ENCODE peak calls at places on chromosomes 5 and 9, in eight cellular contexts. M is H7, B is DND-41, S is heart left ventricle, V is GM23338, L is tibial nerve, Z is GM23248, J is neural progenitor cell. T is an unnamed sample.

GRCh38 chr5:177300236-177300880 is 3.2 kb downstream of the RAB24 start:
- DNase-seq in M (peak; percentile 77), B (peak; percentile 85), S (peak; percentile 74), V (peak; percentile 83), L (peak; percentile 50), Z (peak; percentile 70), J (no peak), T (peak; percentile 75)

GRCh38 chr5:136016945-136017530 is 11.8 kb upstream of the TGFBI start:
- DNase-seq in M (no peak), B (peak; percentile 15), S (peak; percentile 45), V (no peak), L (no peak), Z (peak; percentile 94), J (no peak), T (peak; percentile 79)

GRCh38 chr9:81787747-81788632 is 98.6 kb upstream of the TLE1 start:
- DNase-seq in M (no peak), B (no peak), S (peak; percentile 27), V (no peak), L (peak; percentile 7), Z (peak; percentile 94), J (no peak), T (peak; percentile 85)

GRCh38 chr5:180591249-180591887 is at the start of gene SCGB3A1:
- DNase-seq in M (peak; percentile 76), B (no peak), S (no peak), V (peak; percentile 63), L (no peak), Z (peak; percentile 19), J (peak; percentile 31), T (no peak)

GRCh38 chr5:140039561-140039960 is 3.5 kb downstream of the NRG2 start:
- DNase-seq in M (no peak), B (no peak), S (no peak), V (no peak), L (no peak), Z (peak; percentile 13), J (no peak), T (no peak)

GRCh38 chr9:116656535-116656934 is 30.6 kb upstream of the TRIM32 start:
- DNase-seq in M (no peak), B (no peak), S (peak; percentile 37), V (no peak), L (no peak), Z (peak; percentile 43), J (no peak), T (no peak)

GRCh38 chr9:132749316-132749715 is 79.1 kb downstream of the GTF3C4 start:
- DNase-seq in M (no peak), B (no peak), S (no peak), V (no peak), L (no peak), Z (no peak), J (no peak), T (no peak)

GRCh38 chr9:78191931-78192330 is 43.9 kb upstream of the CEP78 start:
- DNase-seq in M (no peak), B (no peak), S (no peak), V (no peak), L (no peak), Z (no peak), J (no peak), T (no peak)

GRCh38 chr5:96569332-96569731 is 92.8 kb upstream of the CAST start:
- DNase-seq in M (no peak), B (no peak), S (no peak), V (no peak), L (no peak), Z (no peak), J (no peak), T (no peak)

GRCh38 chr9:20945269-20945668 is 86.2 kb downstream of the HACD4 start:
- DNase-seq in M (no peak), B (no peak), S (no peak), V (no peak), L (no peak), Z (no peak), J (peak; percentile 32), T (no peak)

GRCh38 chr5:123125172-123125508 is 36.1 kb downstream of the PRDM6 start:
- DNase-seq in M (no peak), B (no peak), S (no peak), V (no peak), L (no peak), Z (peak; percentile 80), J (no peak), T (no peak)

GRCh38 chr5:147084702-147085101 is 150.1 kb upstream of the STK32A start:
- DNase-seq in M (no peak), B (no peak), S (no peak), V (no peak), L (no peak), Z (no peak), J (peak; percentile 84), T (no peak)

GRCh38 chr5:64954518-64954917 is 185.8 kb downstream of the CWC27 start:
- DNase-seq in M (no peak), B (no peak), S (no peak), V (no peak), L (no peak), Z (no peak), J (no peak), T (no peak)

GRCh38 chr5:115844321-115844817 is 2.6 kb downstream of the AP3S1 start:
- DNase-seq in M (no peak), B (no peak), S (no peak), V (no peak), L (no peak), Z (peak; percentile 62), J (no peak), T (no peak)

GRCh38 chr5:172778223-172778814 is 7.3 kb upstream of the DUSP1 start:
- DNase-seq in M (no peak), B (no peak), S (peak; percentile 23), V (no peak), L (peak; percentile 59), Z (peak; percentile 96), J (no peak), T (peak; percentile 94)

GRCh38 chr9:116686135-116686534 is 970 bp upstream of the TRIM32 start:
- DNase-seq in M (no peak), B (no peak), S (no peak), V (no peak), L (no peak), Z (peak; percentile 24), J (no peak), T (no peak)

GRCh38 chr5:926416-927171 is 33.9 kb downstream of the TRIP13 start:
- DNase-seq in M (peak; percentile 96), B (no peak), S (peak; percentile 47), V (peak; percentile 74), L (no peak), Z (peak; percentile 56), J (peak; percentile 76), T (no peak)

GRCh38 chr5:153543288-153543687 is 52.8 kb downstream of the GRIA1 start:
- DNase-seq in M (no peak), B (no peak), S (no peak), V (no peak), L (no peak), Z (no peak), J (no peak), T (no peak)

GRCh38 chr5:149750596-149750995 is 20.5 kb downstream of the PPARGC1B start:
- DNase-seq in M (no peak), B (no peak), S (peak; percentile 39), V (no peak), L (no peak), Z (no peak), J (no peak), T (no peak)

GRCh38 chr9:134707031-134707680 is 65.6 kb downstream of the COL5A1 start:
- DNase-seq in M (no peak), B (no peak), S (peak; percentile 90), V (no peak), L (peak; percentile 59), Z (peak; percentile 64), J (no peak), T (peak; percentile 85)

GRCh38 chr5:154214236-154215106 is 23.9 kb downstream of the GALNT10 start:
- DNase-seq in M (no peak), B (no peak), S (no peak), V (no peak), L (no peak), Z (peak; percentile 87), J (no peak), T (peak; percentile 32)

GRCh38 chr5:78754655-78755054 is 106.1 kb upstream of the LHFPL2 start:
- DNase-seq in M (no peak), B (no peak), S (no peak), V (no peak), L (no peak), Z (no peak), J (no peak), T (no peak)

GRCh38 chr9:98786750-98787510 is 9.4 kb downstream of the ANKS6 start:
- DNase-seq in M (peak; percentile 7), B (no peak), S (no peak), V (no peak), L (no peak), Z (no peak), J (no peak), T (no peak)

GRCh38 chr5:3590967-3591900 is 4.4 kb upstream of the IRX1 start:
- DNase-seq in M (peak; percentile 71), B (no peak), S (no peak), V (peak; percentile 52), L (no peak), Z (peak; percentile 54), J (peak; percentile 60), T (no peak)
- H3K4me3 ChIP-seq in M (no peak overlapping the region), B (no peak overlapping the region), S (peak overlapping the region; percentile 15), V (peak overlapping the region; percentile 55), L (peak overlapping the region; percentile 34), Z (peak overlapping the region; percentile 56), J (peak overlapping the region; percentile 48), T (no peak overlapping the region)

GRCh38 chr9:35103660-35104191 is 795 bp upstream of the STOML2 start:
- DNase-seq in M (peak; percentile 40), B (no peak), S (no peak), V (no peak), L (no peak), Z (peak; percentile 17), J (no peak), T (no peak)
- H3K36me3 ChIP-seq in M (peaks cover 22% of the 10 kb centered on the region), B (peaks cover 21% of the 10 kb centered on the region), S (peaks cover 11% of the 10 kb centered on the region), V (peaks cover 3% of the 10 kb centered on the region), L (peaks cover 16% of the 10 kb centered on the region), Z (peaks cover 37% of the 10 kb centered on the region), J (no peaks in the 10 kb centered on the region), T (peaks cover 59% of the 10 kb centered on the region)

DNA sequence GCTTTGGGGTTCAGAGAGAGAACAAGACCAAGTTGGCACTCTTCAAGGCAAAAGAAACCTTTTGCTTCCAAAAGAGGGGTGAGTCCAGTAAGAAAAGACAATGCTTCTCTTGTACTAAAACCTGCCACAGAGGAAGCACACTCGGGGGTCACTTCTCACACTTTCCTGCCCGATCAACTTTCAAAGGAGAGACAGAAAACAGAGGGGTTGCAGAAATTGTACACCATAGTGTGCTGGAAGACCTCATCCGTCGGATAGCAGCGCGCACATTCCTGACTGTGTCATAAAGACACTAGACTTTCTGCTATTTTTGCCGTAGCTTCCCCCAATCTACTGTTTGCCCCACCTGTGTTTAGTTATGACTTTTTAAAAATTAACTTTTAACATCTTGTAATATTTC is 66.9 kb downstream of the OR2K2 start:
- DNase-seq in M (no peak), B (no peak), S (no peak), V (no peak), L (no peak), Z (no peak), J (no peak), T (no peak)
- H3K27me3 ChIP-seq in M (no peaks in the 10 kb centered on the region), B (no peaks in the 10 kb centered on the region), S (no peaks in the 10 kb centered on the region), V (no peaks in the 10 kb centered on the region), L (no peaks in the 10 kb centered on the region), Z (no peaks in the 10 kb centered on the region), J (no peaks in the 10 kb centered on the region), T (no peaks in the 10 kb centered on the region)

DNA sequence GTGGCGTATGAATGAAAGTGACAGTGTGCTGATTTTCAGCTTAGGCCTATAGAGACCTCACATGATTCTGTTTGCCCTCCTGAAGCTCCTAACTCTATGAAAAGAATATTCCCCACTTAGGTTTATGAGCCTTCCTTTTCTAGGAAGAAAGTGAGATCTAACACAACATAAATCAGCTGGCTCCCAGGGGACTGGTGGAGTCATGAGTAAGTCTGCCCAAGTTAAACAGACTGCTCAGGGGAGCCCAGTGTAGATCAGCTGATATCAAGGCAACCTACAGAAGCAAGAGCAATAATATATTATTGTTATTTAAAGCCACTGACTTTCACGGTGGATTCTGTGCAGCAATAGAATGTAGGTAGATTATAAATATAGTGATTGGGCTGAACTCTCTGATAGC is 1978.7 kb upstream of the CDH6 start:
- DNase-seq in M (no peak), B (no peak), S (no peak), V (no peak), L (no peak), Z (no peak), J (no peak), T (peak; percentile 1)
- H3K4me3 ChIP-seq in M (no peak overlapping the region), B (no peak overlapping the region), S (no peak overlapping the region), V (no peak overlapping the region), L (no peak overlapping the region), Z (no peak overlapping the region), J (no peak overlapping the region), T (no peak overlapping the region)

T was measured in brain microvascular endothelial cell.